ENCODE peak calls at places on chromosome 12, in seven cellular contexts. One of them, this sample, is unnamed.

GRCh38 chr12:123907726-123908476 is 64.7 kb downstream of the CCDC92 start:
- DNase-seq in H9: no peak
- DNase-seq in NCI-H460: no peak
- DNase-seq in testis: no peak
- DNase-seq in lower leg skin: no peak
- DNase-seq in adipocyte: no peak
- DNase-seq in small intestine: peak
- DNase-seq in this sample: no peak

GRCh38 chr12:26239508-26240328 is 44.3 kb downstream of the SSPN start:
- DNase-seq in H9: no peak
- DNase-seq in NCI-H460: no peak
- DNase-seq in testis: peak
- DNase-seq in lower leg skin: peak
- DNase-seq in adipocyte: peak
- DNase-seq in small intestine: peak
- DNase-seq in this sample: peak

GRCh38 chr12:4794503-4794902 is 74.3 kb downstream of the GALNT8 start:
- DNase-seq in H9: no peak
- DNase-seq in NCI-H460: no peak
- DNase-seq in testis: no peak
- DNase-seq in lower leg skin: no peak
- DNase-seq in adipocyte: no peak
- DNase-seq in small intestine: no peak
- DNase-seq in this sample: no peak

GRCh38 chr12:105301696-105302095 is 28.8 kb upstream of the C12orf75 start:
- DNase-seq in H9: no peak
- DNase-seq in NCI-H460: no peak
- DNase-seq in testis: no peak
- DNase-seq in lower leg skin: no peak
- DNase-seq in adipocyte: no peak
- DNase-seq in small intestine: no peak
- DNase-seq in this sample: no peak

GRCh38 chr12:89098390-89099102 is 253.8 kb downstream of the DUSP6 start:
- DNase-seq in H9: peak
- DNase-seq in NCI-H460: no peak
- DNase-seq in testis: peak
- DNase-seq in lower leg skin: no peak
- DNase-seq in adipocyte: no peak
- DNase-seq in small intestine: no peak
- DNase-seq in this sample: no peak

GRCh38 chr12:122394626-122395194 is 27.8 kb downstream of the CLIP1 start:
- DNase-seq in H9: no peak
- DNase-seq in NCI-H460: no peak
- DNase-seq in testis: no peak
- DNase-seq in lower leg skin: peak
- DNase-seq in adipocyte: peak
- DNase-seq in small intestine: no peak
- DNase-seq in this sample: no peak

GRCh38 chr12:106106129-106106566 is 32.6 kb downstream of the NUAK1 start:
- DNase-seq in H9: no peak
- DNase-seq in NCI-H460: no peak
- DNase-seq in testis: no peak
- DNase-seq in lower leg skin: no peak
- DNase-seq in adipocyte: no peak
- DNase-seq in small intestine: peak
- DNase-seq in this sample: no peak

GRCh38 chr12:24615967-24616411 is 332.9 kb downstream of the BCAT1 start:
- DNase-seq in H9: no peak
- DNase-seq in NCI-H460: no peak
- DNase-seq in testis: no peak
- DNase-seq in lower leg skin: no peak
- DNase-seq in adipocyte: peak
- DNase-seq in small intestine: no peak
- DNase-seq in this sample: peak

GRCh38 chr12:132355742-132356681 is 26.6 kb upstream of the GALNT9 start:
- DNase-seq in H9: no peak
- DNase-seq in NCI-H460: no peak
- DNase-seq in testis: no peak
- DNase-seq in lower leg skin: no peak
- DNase-seq in adipocyte: no peak
- DNase-seq in small intestine: no peak
- DNase-seq in this sample: no peak

GRCh38 chr12:8914716-8915526 is 612 bp downstream of the PHC1 start:
- DNase-seq in H9: peak
- DNase-seq in NCI-H460: peak
- DNase-seq in testis: peak
- DNase-seq in lower leg skin: peak
- DNase-seq in adipocyte: peak
- DNase-seq in small intestine: peak
- DNase-seq in this sample: peak

GRCh38 chr12:4440187-4440941 is 5.3 kb downstream of the FGF6 start:
- DNase-seq in H9: peak
- DNase-seq in NCI-H460: no peak
- DNase-seq in testis: no peak
- DNase-seq in lower leg skin: peak
- DNase-seq in adipocyte: no peak
- DNase-seq in small intestine: no peak
- DNase-seq in this sample: no peak

GRCh38 chr12:116141833-116142162 is 135.7 kb downstream of the MED13L start:
- DNase-seq in H9: no peak
- DNase-seq in NCI-H460: no peak
- DNase-seq in testis: no peak
- DNase-seq in lower leg skin: no peak
- DNase-seq in adipocyte: no peak
- DNase-seq in small intestine: no peak
- DNase-seq in this sample: no peak

GRCh38 chr12:102769323-102769916 is 147.6 kb downstream of the PAH start:
- DNase-seq in H9: peak
- DNase-seq in NCI-H460: peak
- DNase-seq in testis: peak
- DNase-seq in lower leg skin: peak
- DNase-seq in adipocyte: peak
- DNase-seq in small intestine: peak
- DNase-seq in this sample: peak

GRCh38 chr12:120332523-120332922 is 4.9 kb upstream of the PLA2G1B start:
- DNase-seq in H9: no peak
- DNase-seq in NCI-H460: no peak
- DNase-seq in testis: no peak
- DNase-seq in lower leg skin: no peak
- DNase-seq in adipocyte: no peak
- DNase-seq in small intestine: peak
- DNase-seq in this sample: no peak

GRCh38 chr12:66329941-66330340 is 27.6 kb downstream of the HELB start:
- DNase-seq in H9: no peak
- DNase-seq in NCI-H460: no peak
- DNase-seq in testis: peak
- DNase-seq in lower leg skin: no peak
- DNase-seq in adipocyte: no peak
- DNase-seq in small intestine: no peak
- DNase-seq in this sample: no peak

GRCh38 chr12:42798811-42799438 is 209.4 kb upstream of the PRICKLE1 start:
- DNase-seq in H9: no peak
- DNase-seq in NCI-H460: no peak
- DNase-seq in testis: no peak
- DNase-seq in lower leg skin: no peak
- DNase-seq in adipocyte: peak
- DNase-seq in small intestine: no peak
- DNase-seq in this sample: peak

GRCh38 chr12:29116414-29116813 is 32.7 kb upstream of the FAR2 start:
- DNase-seq in H9: no peak
- DNase-seq in NCI-H460: no peak
- DNase-seq in testis: no peak
- DNase-seq in lower leg skin: no peak
- DNase-seq in adipocyte: no peak
- DNase-seq in small intestine: no peak
- DNase-seq in this sample: no peak

GRCh38 chr12:110546339-110546738 is 36.8 kb downstream of the PPTC7 start:
- DNase-seq in H9: no peak
- DNase-seq in NCI-H460: no peak
- DNase-seq in testis: no peak
- DNase-seq in lower leg skin: no peak
- DNase-seq in adipocyte: peak
- DNase-seq in small intestine: no peak
- DNase-seq in this sample: peak

GRCh38 chr12:51517800-51518199 is 73.2 kb upstream of the SCN8A start:
- DNase-seq in H9: peak
- DNase-seq in NCI-H460: no peak
- DNase-seq in testis: no peak
- DNase-seq in lower leg skin: no peak
- DNase-seq in adipocyte: no peak
- DNase-seq in small intestine: no peak
- DNase-seq in this sample: no peak

GRCh38 chr12:57765003-57765697 is 1.7 kb downstream of the CYP27B1 start:
- DNase-seq in H9: peak
- DNase-seq in NCI-H460: no peak
- DNase-seq in testis: peak
- DNase-seq in lower leg skin: no peak
- DNase-seq in adipocyte: peak
- DNase-seq in small intestine: no peak
- DNase-seq in this sample: peak

GRCh38 chr12:11836282-11836963 is 186.9 kb downstream of the ETV6 start:
- DNase-seq in H9: peak
- DNase-seq in NCI-H460: no peak
- DNase-seq in testis: peak
- DNase-seq in lower leg skin: no peak
- DNase-seq in adipocyte: no peak
- DNase-seq in small intestine: no peak
- DNase-seq in this sample: no peak

GRCh38 chr12:124125472-124125871 is 152.5 kb downstream of the ZNF664 start:
- DNase-seq in H9: no peak
- DNase-seq in NCI-H460: no peak
- DNase-seq in testis: no peak
- DNase-seq in lower leg skin: no peak
- DNase-seq in adipocyte: no peak
- DNase-seq in small intestine: no peak
- DNase-seq in this sample: no peak

GRCh38 chr12:120468271-120468845 is 1.2 kb downstream of the SRSF9 start:
- DNase-seq in H9: peak
- DNase-seq in NCI-H460: no peak
- DNase-seq in testis: peak
- DNase-seq in lower leg skin: no peak
- DNase-seq in adipocyte: peak
- DNase-seq in small intestine: no peak
- DNase-seq in this sample: peak

GRCh38 chr12:13631873-13632272 is 349.5 kb downstream of the GRIN2B start:
- DNase-seq in H9: no peak
- DNase-seq in NCI-H460: no peak
- DNase-seq in testis: no peak
- DNase-seq in lower leg skin: no peak
- DNase-seq in adipocyte: no peak
- DNase-seq in small intestine: no peak
- DNase-seq in this sample: no peak

GRCh38 chr12:1655225-1655788 is 26.3 kb downstream of the WNT5B start:
- DNase-seq in H9: no peak
- DNase-seq in NCI-H460: no peak
- DNase-seq in testis: no peak
- DNase-seq in lower leg skin: no peak
- DNase-seq in adipocyte: no peak
- DNase-seq in small intestine: peak
- DNase-seq in this sample: no peak